ENCODE peak calls at places on chromosomes 12 and 14, in six cellular contexts. E, K, A, Q, S and C are unnamed samples.
A peak's percentile ranks its signal among the peaks of the same experiment; 100 is the strongest.

GRCh38 chr14:33949051-33950037 is 1.5 kb downstream of the EGLN3 start:
- DNase-seq in A (peak; percentile 47), Q (no peak), E (no peak), K (no peak), S (peak; percentile 2), C (no peak)

GRCh38 chr12:125050446-125050845 is 14.8 kb upstream of the AACS start:
- DNase-seq in E (no peak), A (no peak), S (no peak), K (no peak), Q (no peak), C (no peak)

GRCh38 chr14:35158951-35159653 is 36.8 kb downstream of the PRORP start:
- DNase-seq in E (no peak), Q (no peak), A (peak; percentile 71), S (peak; percentile 53), K (no peak), C (no peak)

GRCh38 chr12:70638639-70639349 is 1.6 kb upstream of the PTPRB start:
- DNase-seq in E (no peak), A (peak; percentile 82), K (no peak), Q (peak; percentile 35), S (no peak), C (no peak)

GRCh38 chr12:87796961-87797516 is 232.2 kb downstream of the C12orf50 start:
- DNase-seq in A (no peak), K (no peak), Q (no peak), S (no peak), E (no peak), C (no peak)

GRCh38 chr14:72894623-72895378 is 900 bp upstream of the DPF3 start:
- DNase-seq in Q (no peak), A (peak; percentile 56), E (peak; percentile 9), K (no peak), S (peak; percentile 45), C (no peak)

GRCh38 chr14:101333335-101334280 is 227.7 kb upstream of the DIO3 start:
- DNase-seq in A (no peak), K (no peak), S (no peak), Q (peak; percentile 53), E (no peak), C (no peak)

GRCh38 chr12:130162267-130162666 is at the start of gene FZD10:
- DNase-seq in S (peak; percentile 13), K (no peak), Q (no peak), A (peak; percentile 36), E (no peak), C (no peak)

GRCh38 chr12:6766651-6767300 is 613 bp downstream of the PTMS start:
- DNase-seq in K (peak; percentile 85), S (peak; percentile 71), Q (no peak), E (peak; percentile 43), A (peak; percentile 79), C (no peak)

GRCh38 chr12:109445224-109445623 is 31.9 kb downstream of the KCTD10 start:
- DNase-seq in S (no peak), A (no peak), Q (peak; percentile 3), K (no peak), E (no peak), C (no peak)

GRCh38 chr14:31270196-31270772 is 62.7 kb upstream of the HECTD1 start:
- DNase-seq in K (no peak), S (no peak), Q (no peak), E (no peak), A (peak; percentile 47), C (no peak)